ENCODE peak calls at places on chromosomes 2 and 18, in eight cellular contexts. O is left ventricle myocardium inferior; G is heart left ventricle; D is endodermal cell; J is CD8-positive, alpha-beta T cell; C is DND-41; E is SK-N-SH; I is tibial nerve. L is an unnamed sample.

GRCh38 chr18:12391487-12392136 is 14.6 kb upstream of the AFG3L2 start:
- DNase-seq in O (no peak), J (no peak), D (peak), C (peak), E (peak), G (no peak), I (peak), L (peak)

GRCh38 chr2:19426144-19426543 is 67.7 kb upstream of the OSR1 start:
- DNase-seq in O (no peak), G (no peak), J (no peak), E (no peak), I (no peak), D (no peak), C (no peak), L (no peak)

GRCh38 chr2:134167015-134167414 is 86.9 kb upstream of the MGAT5 start:
- DNase-seq in J (no peak), D (no peak), G (no peak), I (no peak), O (no peak), C (no peak), E (no peak), L (no peak)

GRCh38 chr18:49728542-49728941 is 84.8 kb downstream of the ACAA2 start:
- DNase-seq in O (no peak), G (peak), I (no peak), E (peak), D (peak), C (peak), J (no peak), L (no peak)

GRCh38 chr2:173858297-173858731 is 106.9 kb downstream of the SP3 start:
- DNase-seq in E (no peak), J (no peak), C (no peak), I (no peak), O (no peak), D (no peak), G (no peak), L (no peak)

GRCh38 chr2:156452971-156453370 is 16.8 kb downstream of the GPD2 start:
- DNase-seq in D (no peak), J (no peak), O (no peak), G (no peak), I (no peak), C (no peak), E (no peak), L (no peak)

GRCh38 chr18:77250926-77251729 is 1.5 kb downstream of the GALR1 start:
- DNase-seq in E (peak), J (no peak), I (no peak), O (no peak), C (no peak), G (no peak), D (peak), L (no peak)

GRCh38 chr18:52572036-52572750 is 232.2 kb downstream of the DCC start:
- DNase-seq in C (no peak), J (no peak), E (no peak), I (no peak), O (no peak), G (no peak), D (no peak), L (no peak)

GRCh38 chr2:195861821-195862220 is 204.8 kb downstream of the SLC39A10 start:
- DNase-seq in J (no peak), D (no peak), O (no peak), G (no peak), E (no peak), C (no peak), I (no peak), L (no peak)

GRCh38 chr2:26720322-26721166 is 28.0 kb downstream of the KCNK3 start:
- DNase-seq in I (peak), O (peak), E (peak), G (peak), D (no peak), C (no peak), J (no peak), L (peak)

GRCh38 chr2:49840428-49840975 is 686.2 kb upstream of the FSHR start:
- DNase-seq in O (no peak), J (no peak), D (no peak), C (no peak), G (no peak), I (no peak), E (no peak), L (no peak)
- H3K27ac ChIP-seq in O (no peak), J (no peak), D (no peak), C (no peak), G (no peak), I (no peak), E (no peak), L (no peak)

GRCh38 chr2:118527571-118527970 is 319.9 kb downstream of the EN1 start:
- DNase-seq in E (no peak), J (no peak), C (no peak), D (no peak), G (no peak), O (no peak), I (no peak), L (no peak)

GRCh38 chr2:118530976-118531375 is 316.5 kb downstream of the EN1 start:
- DNase-seq in J (no peak), D (no peak), I (no peak), E (no peak), C (no peak), G (no peak), O (no peak), L (no peak)

GRCh38 chr2:118535171-118535817 is 312.2 kb downstream of the EN1 start:
- DNase-seq in O (no peak), D (peak), G (no peak), J (no peak), I (no peak), C (no peak), E (no peak), L (no peak)

GRCh38 chr2:118524911-118525310 is 322.5 kb downstream of the EN1 start:
- DNase-seq in C (no peak), I (no peak), E (no peak), G (no peak), D (no peak), O (no peak), J (no peak), L (no peak)

GRCh38 chr2:118529931-118530330 is 317.5 kb downstream of the EN1 start:
- DNase-seq in I (no peak), J (no peak), O (no peak), D (peak), E (no peak), C (no peak), G (no peak), L (no peak)
- TF ChIP-seq CTCF in I (no peak), J (no peak), O (no peak), D (no peak), E (no peak), C (no peak), G (no peak), L (no peak)

GRCh38 chr2:168434164-168434563 is 21.9 kb upstream of the CERS6 start:
- DNase-seq in E (peak), D (no peak), G (no peak), I (peak), O (peak), J (no peak), C (peak), L (no peak)

GRCh38 chr2:168438553-168438952 is 17.5 kb upstream of the CERS6 start:
- DNase-seq in J (no peak), E (no peak), I (no peak), C (no peak), G (no peak), D (no peak), O (no peak), L (no peak)

GRCh38 chr2:168439536-168439935 is 16.5 kb upstream of the CERS6 start:
- DNase-seq in J (no peak), E (no peak), I (no peak), D (no peak), O (no peak), G (no peak), C (no peak), L (no peak)

GRCh38 chr2:168432565-168433186 is 23.4 kb upstream of the CERS6 start:
- DNase-seq in C (peak), O (no peak), D (no peak), E (no peak), J (no peak), I (no peak), G (no peak), L (no peak)

GRCh38 chr2:168436840-168437239 is 19.2 kb upstream of the CERS6 start:
- DNase-seq in J (no peak), C (no peak), D (no peak), O (no peak), G (no peak), I (no peak), E (no peak), L (no peak)
- H3K27ac ChIP-seq in J (no peak), C (no peak), D (no peak), O (no peak), G (no peak), I (no peak), E (no peak), L (no peak)

DNA sequence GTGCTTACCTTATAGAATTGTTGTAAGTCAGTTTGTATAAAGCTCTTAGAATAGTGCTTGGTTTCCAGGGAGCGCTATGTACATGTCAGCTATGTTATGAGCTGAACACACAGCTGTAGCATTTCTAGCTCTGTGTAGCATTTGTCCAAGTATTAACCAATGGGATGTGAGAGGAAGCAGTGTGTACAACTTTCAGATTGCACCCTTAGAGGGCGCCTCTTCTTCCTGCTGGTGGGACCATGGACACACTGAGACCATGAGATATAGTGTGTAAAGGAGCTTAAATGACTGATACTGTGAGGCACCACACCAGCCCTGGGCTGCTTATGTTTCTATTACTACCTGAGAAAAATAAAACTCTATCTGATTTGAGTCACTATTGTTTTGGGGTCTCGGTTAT is 380.2 kb downstream of the LNPK start:
- DNase-seq in O (no peak), J (no peak), D (no peak), C (peak), I (no peak), E (no peak), G (no peak), L (no peak)
- TF ChIP-seq CTCF in O (no peak), J (no peak), D (peak), C (peak), I (no peak), E (no peak), G (no peak), L (no peak)

GRCh38 chr2:168310580-168310979 is 63.2 kb upstream of the STK39 start:
- DNase-seq in C (no peak), G (no peak), O (no peak), J (no peak), E (no peak), D (no peak), I (no peak), L (no peak)

GRCh38 chr2:168311265-168311925 is 64.0 kb upstream of the STK39 start:
- DNase-seq in J (no peak), O (no peak), E (no peak), D (no peak), C (no peak), I (no peak), G (no peak), L (no peak)

GRCh38 chr2:168315331-168316072 is 68.1 kb upstream of the STK39 start:
- DNase-seq in E (no peak), G (no peak), D (no peak), C (no peak), J (no peak), O (no peak), I (no peak), L (no peak)

GRCh38 chr2:168314236-168314635 is 66.8 kb upstream of the STK39 start:
- DNase-seq in E (no peak), O (no peak), J (no peak), C (no peak), G (no peak), I (no peak), D (no peak), L (no peak)

DNA sequence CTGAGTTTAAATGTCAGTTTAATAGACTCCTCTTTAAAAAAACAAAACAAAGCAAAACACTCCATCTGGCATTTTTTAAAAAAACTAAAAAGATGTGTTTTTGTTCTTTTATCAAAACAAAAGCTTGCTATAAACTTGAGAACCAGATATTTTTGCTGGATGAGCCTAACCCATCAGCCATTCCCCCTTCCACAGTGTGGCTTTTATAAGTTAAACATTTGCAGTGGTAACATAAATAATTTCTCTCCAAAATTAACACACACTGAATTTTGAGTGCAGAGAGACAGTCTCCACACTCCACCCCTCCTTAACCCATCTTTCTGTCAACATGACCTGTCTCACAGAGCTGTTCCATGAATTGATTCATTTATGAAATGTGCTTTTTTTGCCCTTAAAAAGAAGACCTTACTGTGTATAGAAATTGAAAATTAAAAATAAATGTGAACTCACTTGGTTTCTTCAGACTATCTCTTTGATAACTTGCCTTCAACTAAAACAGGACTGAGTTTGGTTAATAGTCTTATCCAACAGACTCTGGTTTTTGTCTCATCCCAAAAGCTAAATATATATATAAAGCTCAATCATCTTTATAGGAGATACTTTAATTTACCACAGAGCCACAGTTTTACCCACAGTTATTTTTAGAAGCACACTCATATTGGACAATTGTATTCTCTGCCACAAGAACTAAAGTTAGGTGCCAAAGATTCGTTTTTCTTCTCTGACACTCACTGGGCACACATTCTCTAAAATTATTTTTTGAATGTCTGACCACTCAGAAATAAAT is 64.8 kb upstream of the STK39 start:
- DNase-seq in D (no peak), O (no peak), J (no peak), E (no peak), I (no peak), C (no peak), G (no peak), L (no peak)
- H3K27ac ChIP-seq in D (no peak), O (no peak), J (no peak), E (peak), I (no peak), C (no peak), G (no peak), L (no peak)

DNA sequence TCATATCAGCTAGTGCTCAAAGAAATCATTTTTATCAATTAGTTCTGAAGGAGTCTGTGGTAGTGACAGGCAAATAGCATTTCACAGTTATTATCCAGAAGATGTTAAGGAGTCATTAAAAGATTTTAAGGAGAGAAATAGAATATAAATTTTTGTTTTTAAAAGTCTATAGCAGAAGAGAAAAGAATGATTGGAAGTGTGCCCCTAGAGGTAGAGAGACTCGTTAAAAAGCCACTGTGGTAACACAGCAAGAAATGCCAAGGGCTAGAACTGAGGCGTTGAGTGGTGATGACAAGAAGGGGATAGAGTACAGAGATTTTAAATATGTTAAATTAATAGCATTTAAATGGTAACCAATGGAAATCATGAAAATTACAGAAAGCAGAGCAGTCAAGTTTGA is 78.3 kb downstream of the VWC2L start:
- DNase-seq in D (no peak), G (no peak), J (no peak), C (no peak), O (no peak), I (no peak), E (no peak), L (no peak)
- TF ChIP-seq CTCF in D (peak), G (no peak), J (no peak), C (no peak), O (no peak), I (no peak), E (no peak), L (no peak)

DNA sequence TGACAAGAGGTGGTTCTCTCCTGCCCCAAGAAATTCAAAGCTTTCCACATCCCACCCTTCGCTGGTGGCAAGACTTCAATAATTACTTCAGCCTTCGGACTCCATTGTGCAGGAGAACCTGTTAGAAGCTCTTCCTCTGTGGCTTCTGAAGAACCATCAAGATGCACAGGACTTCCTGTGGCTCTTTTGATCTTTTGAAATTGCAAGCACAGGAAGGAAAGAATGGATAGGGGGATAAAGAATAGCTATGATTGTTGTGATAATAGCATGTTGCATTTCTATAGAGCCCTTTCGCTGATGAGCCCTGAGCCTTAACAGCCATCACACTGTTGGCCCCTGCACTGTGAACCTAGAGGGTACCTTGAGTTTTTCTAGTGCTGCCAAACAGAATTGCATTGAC is 7.4 kb downstream of the EPAS1 start:
- DNase-seq in C (peak), O (no peak), E (no peak), I (no peak), J (no peak), G (no peak), D (peak), L (no peak)
- H3K27ac ChIP-seq in C (peak), O (peak), E (no peak), I (no peak), J (no peak), G (no peak), D (no peak), L (peak)

GRCh38 chr2:85665264-85665937 is 2.6 kb downstream of the SFTPB start:
- DNase-seq in D (no peak), J (no peak), G (no peak), O (no peak), C (no peak), I (no peak), E (no peak), L (no peak)

GRCh38 chr2:85662899-85663683 is 4.9 kb downstream of the SFTPB start:
- DNase-seq in D (peak), J (no peak), C (no peak), I (peak), O (no peak), E (peak), G (no peak), L (peak)

GRCh38 chr2:85666435-85666924 is 1.5 kb downstream of the SFTPB start:
- DNase-seq in J (no peak), D (no peak), I (no peak), E (no peak), O (no peak), C (no peak), G (no peak), L (peak)

GRCh38 chr2:85666016-85666415 is 2.0 kb downstream of the SFTPB start:
- DNase-seq in D (no peak), J (no peak), E (no peak), O (no peak), G (no peak), C (no peak), I (no peak), L (no peak)

DNA sequence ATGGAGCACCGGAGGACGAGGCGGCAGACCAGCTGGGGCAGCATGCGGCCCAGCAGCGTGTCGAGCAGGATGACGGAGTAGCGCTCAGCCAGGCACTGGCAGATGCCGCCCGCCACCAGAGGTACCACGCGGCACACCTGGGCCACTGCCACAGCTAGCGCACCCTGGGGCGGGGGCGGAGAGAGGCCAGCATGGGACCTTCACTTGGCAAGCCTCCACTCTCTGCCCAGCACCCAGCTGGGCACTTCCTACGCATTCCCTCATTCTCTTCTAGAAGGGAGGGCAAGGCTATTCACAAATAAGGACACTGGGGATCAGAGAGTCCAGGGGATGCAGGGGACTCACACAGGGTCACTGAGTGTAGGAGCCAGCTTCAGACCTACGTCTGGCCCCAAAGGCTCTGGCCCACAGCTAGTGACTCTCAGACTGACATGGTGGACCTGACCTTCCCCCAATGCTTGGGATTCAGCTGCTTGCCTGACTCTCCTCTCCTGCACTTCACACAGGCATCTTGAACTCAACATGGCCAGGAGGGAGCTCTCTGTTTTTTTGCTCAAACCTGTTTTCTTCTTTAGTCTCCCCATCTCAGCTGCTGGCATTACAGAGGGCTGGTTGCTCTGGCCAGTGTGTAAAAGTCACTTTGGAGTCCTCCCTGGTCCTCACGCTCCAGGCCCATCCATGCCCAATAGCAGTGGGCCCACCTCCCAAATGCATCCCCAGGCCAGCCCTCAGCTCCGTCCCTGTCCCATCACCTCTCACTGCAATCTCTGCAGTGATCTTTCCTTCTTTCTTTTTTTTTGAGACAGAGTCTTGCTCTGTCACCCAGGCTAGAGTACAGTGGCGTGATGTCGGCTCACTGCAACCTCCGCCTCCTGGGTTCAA is 4.1 kb downstream of the SFTPB start:
- DNase-seq in E (no peak), J (no peak), C (no peak), I (no peak), G (no peak), O (no peak), D (no peak), L (no peak)
- TF ChIP-seq CTCF in E (no peak), J (no peak), C (no peak), I (no peak), G (no peak), O (no peak), D (no peak), L (no peak)

GRCh38 chr2:30693821-30694281 is 113.4 kb downstream of the CAPN13 start:
- DNase-seq in E (no peak), O (no peak), D (no peak), G (no peak), J (no peak), I (peak), C (no peak), L (no peak)
- H3K27ac ChIP-seq in E (no peak), O (peak), D (no peak), G (peak), J (no peak), I (no peak), C (no peak), L (no peak)